ENCODE peak calls at places on chromosomes 11 and 22, in six cellular contexts. G, E, C, J, X and Q are unnamed samples.

GRCh38 chr11:71977743-71978418 is 20.8 kb upstream of the IL18BP start:
- DNase-seq in J (peak; percentile 87), E (peak; percentile 56), G (no peak), C (peak; percentile 54), X (peak; percentile 67), Q (peak; percentile 54)

GRCh38 chr22:47398921-47399790 is 636.7 kb downstream of the TBC1D22A start:
- DNase-seq in E (no peak), X (no peak), C (no peak), G (no peak), J (no peak), Q (no peak)

GRCh38 chr11:74550991-74551753 is 41.2 kb upstream of the POLD3 start:
- DNase-seq in G (no peak), J (no peak), E (no peak), C (no peak), X (peak; percentile 18), Q (no peak)

GRCh38 chr11:77062924-77063323 is 3.8 kb upstream of the CAPN5 start:
- DNase-seq in C (no peak), X (no peak), G (no peak), J (no peak), E (peak; percentile 40), Q (no peak)

GRCh38 chr11:104653011-104653806 is 245.1 kb downstream of the CASP12 start:
- DNase-seq in G (no peak), E (no peak), J (peak; percentile 5), X (no peak), C (no peak), Q (peak; percentile 56)

GRCh38 chr11:86205415-86206268 is 38.9 kb upstream of the EED start:
- DNase-seq in J (no peak), G (no peak), X (no peak), E (no peak), C (no peak), Q (no peak)

GRCh38 chr22:19448076-19448607 is 631 bp upstream of the C22orf39 start:
- DNase-seq in C (no peak), X (no peak), G (no peak), E (peak; percentile 60), J (peak; percentile 53), Q (peak; percentile 56)

GRCh38 chr11:128187377-128187776 is 400.0 kb downstream of the ETS1 start:
- DNase-seq in X (no peak), J (no peak), E (no peak), C (no peak), G (no peak), Q (no peak)

GRCh38 chr22:42863349-42863911 is 6.4 kb upstream of the ARFGAP3 start:
- DNase-seq in G (no peak), X (peak; percentile 19), J (no peak), C (no peak), E (no peak), Q (no peak)

GRCh38 chr11:65782816-65783228 is 2.0 kb upstream of the AP5B1 start:
- DNase-seq in G (no peak), X (no peak), C (no peak), E (no peak), J (peak; percentile 11), Q (no peak)

GRCh38 chr11:79352304-79352703 is 88.5 kb downstream of the TENM4 start:
- DNase-seq in E (no peak), X (no peak), J (no peak), C (no peak), G (no peak), Q (no peak)

DNA sequence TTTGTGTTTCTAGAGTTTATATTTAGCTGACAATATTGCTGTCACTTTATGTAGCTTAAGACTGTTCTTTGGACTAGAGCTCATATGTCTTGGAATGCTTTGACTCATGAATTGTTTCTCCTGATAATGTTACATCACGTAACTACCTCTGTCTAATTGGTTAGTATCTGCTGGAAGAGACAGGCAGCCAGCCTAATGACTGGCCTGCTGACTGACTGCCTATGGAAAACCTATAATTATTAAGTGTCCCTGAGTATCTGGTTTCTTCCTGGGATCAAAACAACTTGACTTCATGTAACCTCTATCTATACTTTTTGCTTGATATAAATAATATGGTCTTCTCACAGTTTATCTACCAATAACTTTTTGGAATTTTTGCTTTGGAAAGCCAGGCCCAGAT is 9.4 kb downstream of the SOX6 start:
- DNase-seq in C (no peak), X (no peak), J (no peak), E (no peak), G (no peak), Q (no peak)
- H3K4me3 ChIP-seq in C (no peak overlapping the region), X (no peak overlapping the region), J (no peak overlapping the region), E (no peak overlapping the region), G (no peak overlapping the region), Q (no peak overlapping the region)

GRCh38 chr22:50294319-50294656 is 13.2 kb downstream of the PLXNB2 start:
- DNase-seq in X (no peak), C (no peak), J (no peak), E (no peak), G (no peak), Q (no peak)
- H3K4me1 ChIP-seq in X (peaks cover 20% of the 10 kb centered on the region), C (peaks cover 88% of the 10 kb centered on the region), J (peaks cover 49% of the 10 kb centered on the region), E (peaks cover 27% of the 10 kb centered on the region), G (peaks cover 75% of the 10 kb centered on the region), Q (peaks cover 53% of the 10 kb centered on the region)

GRCh38 chr11:107591098-107591445 is at the start of gene ELMOD1:
- DNase-seq in X (peak; percentile 46), J (peak; percentile 19), G (peak; percentile 54), E (peak; percentile 72), C (peak; percentile 24), Q (peak; percentile 61)

GRCh38 chr11:107592256-107592655 is 1.3 kb downstream of the ELMOD1 start:
- DNase-seq in E (no peak), J (no peak), G (no peak), C (no peak), X (peak; percentile 39), Q (no peak)

GRCh38 chr11:107591446-107592236 is 694 bp downstream of the ELMOD1 start:
- DNase-seq in J (no peak), E (peak; percentile 62), C (no peak), G (no peak), X (peak; percentile 47), Q (no peak)

GRCh38 chr11:107593941-107594340 is 3.0 kb downstream of the ELMOD1 start:
- DNase-seq in E (peak; percentile 54), C (no peak), J (no peak), X (no peak), G (no peak), Q (no peak)

GRCh38 chr11:107592813-107593212 is 1.9 kb downstream of the ELMOD1 start:
- DNase-seq in X (no peak), E (peak; percentile 52), J (no peak), G (no peak), C (no peak), Q (no peak)
- H3K4me3 ChIP-seq in X (no peak overlapping the region), E (peak overlapping the region; percentile 84), J (no peak overlapping the region), G (no peak overlapping the region), C (no peak overlapping the region), Q (no peak overlapping the region)

DNA sequence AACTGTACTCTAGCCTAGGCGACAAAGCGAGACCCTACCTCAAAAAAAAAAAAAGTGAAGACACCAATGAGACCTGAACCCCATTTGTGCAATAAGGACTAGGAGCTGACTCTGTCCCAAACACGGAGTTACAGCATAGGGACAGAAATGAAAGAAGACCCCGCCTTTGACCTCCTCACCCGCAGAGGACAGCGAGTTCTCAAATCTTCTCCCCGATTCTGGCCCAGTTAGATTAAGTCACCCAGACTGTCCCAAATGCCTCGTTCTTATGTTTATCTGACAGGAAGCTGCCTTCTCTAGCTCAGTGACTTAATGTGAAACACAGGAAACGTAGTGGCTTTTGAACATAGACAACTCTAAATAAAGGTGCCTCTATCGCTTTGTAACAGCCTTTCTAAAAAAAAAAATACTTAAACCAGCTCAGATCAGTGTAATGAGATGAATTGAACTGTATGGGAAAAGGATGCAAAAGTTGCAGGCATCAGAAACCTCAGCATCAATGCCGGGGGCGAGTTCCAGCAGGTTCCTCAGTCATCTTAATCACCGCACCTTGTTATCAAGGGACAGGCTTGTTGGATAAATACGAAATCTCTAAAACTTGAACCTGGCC is 10.6 kb downstream of the MYH9 start:
- DNase-seq in J (no peak), X (no peak), E (no peak), G (no peak), C (no peak), Q (no peak)
- H3K4me1 ChIP-seq in J (peaks cover 80% of the 10 kb centered on the region), X (peaks cover 91% of the 10 kb centered on the region), E (peaks cover 58% of the 10 kb centered on the region), G (peaks cover 100% of the 10 kb centered on the region), C (peaks cover 100% of the 10 kb centered on the region), Q (peaks cover 89% of the 10 kb centered on the region)

GRCh38 chr11:8082391-8083087 is 1.5 kb downstream of the TUB start:
- DNase-seq in C (no peak), G (no peak), E (peak; percentile 64), J (no peak), X (no peak), Q (peak; percentile 88)
- H3K4me3 ChIP-seq in C (no peak overlapping the region), G (peak overlapping the region; percentile 73), E (peak overlapping the region; percentile 69), J (no peak overlapping the region), X (no peak overlapping the region), Q (no peak overlapping the region)

GRCh38 chr11:45036733-45037132 is 86.0 kb upstream of the TP53I11 start:
- DNase-seq in G (no peak), J (no peak), C (no peak), X (no peak), E (no peak), Q (no peak)
- H3K4me1 ChIP-seq in G (no peaks in the 10 kb centered on the region), J (no peaks in the 10 kb centered on the region), C (no peaks in the 10 kb centered on the region), X (no peaks in the 10 kb centered on the region), E (no peaks in the 10 kb centered on the region), Q (no peaks in the 10 kb centered on the region)

GRCh38 chr11:67275606-67276409 is 9.5 kb downstream of the GRK2 start:
- DNase-seq in J (no peak), G (no peak), C (peak; percentile 16), X (no peak), E (no peak), Q (no peak)

GRCh38 chr11:67277231-67277961 is 11.1 kb downstream of the GRK2 start:
- DNase-seq in G (peak; percentile 93), C (peak; percentile 95), E (peak; percentile 82), X (peak; percentile 88), J (peak; percentile 93), Q (peak; percentile 77)

GRCh38 chr11:67274768-67275605 is 8.7 kb downstream of the GRK2 start:
- DNase-seq in G (peak; percentile 75), J (no peak), X (no peak), E (no peak), C (peak; percentile 38), Q (peak; percentile 93)

GRCh38 chr11:67278135-67278938 is 10.8 kb upstream of the ANKRD13D start:
- DNase-seq in C (no peak), J (no peak), X (no peak), G (no peak), E (no peak), Q (no peak)

GRCh38 chr11:67276821-67277230 is 10.6 kb downstream of the GRK2 start:
- DNase-seq in J (peak; percentile 65), E (peak; percentile 59), G (no peak), C (peak; percentile 53), X (peak; percentile 66), Q (no peak)
- H3K4me3 ChIP-seq in J (no peak overlapping the region), E (peak overlapping the region; percentile 10), G (peak overlapping the region; percentile 61), C (peak overlapping the region; percentile 40), X (no peak overlapping the region), Q (no peak overlapping the region)

DNA sequence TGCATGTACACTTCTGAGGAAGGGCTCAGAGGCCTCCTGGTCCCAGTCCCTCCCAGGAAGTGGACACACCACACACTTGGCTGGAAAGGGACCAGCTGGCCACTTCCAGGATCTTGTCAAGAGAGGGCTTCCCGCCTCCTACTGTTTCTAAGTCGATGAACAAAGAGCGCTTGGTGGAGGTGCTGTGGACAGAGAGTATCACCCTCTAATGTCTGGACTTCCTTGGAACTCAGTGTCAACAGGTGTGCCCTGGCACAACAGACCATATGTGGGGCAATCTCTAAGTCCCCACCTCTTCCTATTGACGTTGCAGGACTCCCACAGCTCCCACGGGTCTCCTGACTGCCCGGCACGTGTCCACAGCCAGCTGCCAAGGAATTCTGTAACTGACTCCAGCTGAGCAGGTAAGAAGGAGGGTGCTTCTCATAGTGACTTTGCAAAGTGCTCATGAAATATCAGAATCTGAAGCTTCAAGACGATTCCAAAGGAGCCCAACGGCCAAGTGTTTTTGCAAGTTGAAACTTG is 16.1 kb downstream of the POU2AF1 start:
- DNase-seq in J (peak; percentile 58), C (no peak), G (no peak), X (no peak), E (no peak), Q (no peak)
- H3K4me1 ChIP-seq in J (peaks cover 23% of the 10 kb centered on the region), C (no peaks in the 10 kb centered on the region), G (no peaks in the 10 kb centered on the region), X (no peaks in the 10 kb centered on the region), E (no peaks in the 10 kb centered on the region), Q (no peaks in the 10 kb centered on the region)